ENCODE peak calls at places on chromosome 13, in six cellular contexts. One of them, this sample, is unnamed.

GRCh38 chr13:36101157-36101556 is 30.0 kb downstream of the DCLK1 start:
- DNase-seq in trophoblast cell: no peak
- DNase-seq in neuronal stem cell: no peak
- DNase-seq in H1: no peak
- DNase-seq in mesenchymal stem cell: no peak
- DNase-seq in IMR-90: no peak
- DNase-seq in this sample: no peak

GRCh38 chr13:23767806-23768205 is 121.4 kb downstream of the MIPEP start:
- DNase-seq in trophoblast cell: peak
- DNase-seq in H1: no peak
- DNase-seq in neuronal stem cell: no peak
- DNase-seq in mesenchymal stem cell: no peak
- DNase-seq in IMR-90: no peak
- DNase-seq in this sample: no peak

GRCh38 chr13:47800593-47800992 is 200.5 kb downstream of the SUCLA2 start:
- DNase-seq in IMR-90: no peak
- DNase-seq in neuronal stem cell: no peak
- DNase-seq in H1: no peak
- DNase-seq in trophoblast cell: no peak
- DNase-seq in mesenchymal stem cell: no peak
- DNase-seq in this sample: no peak

GRCh38 chr13:67147257-67148218 is 82.6 kb downstream of the PCDH9 start:
- DNase-seq in H1: no peak
- DNase-seq in mesenchymal stem cell: peak
- DNase-seq in neuronal stem cell: no peak
- DNase-seq in trophoblast cell: no peak
- DNase-seq in IMR-90: peak
- DNase-seq in this sample: no peak

GRCh38 chr13:70253834-70254233 is 145.6 kb upstream of the KLHL1 start:
- DNase-seq in neuronal stem cell: no peak
- DNase-seq in trophoblast cell: no peak
- DNase-seq in H1: no peak
- DNase-seq in IMR-90: no peak
- DNase-seq in mesenchymal stem cell: peak
- DNase-seq in this sample: no peak

GRCh38 chr13:68808456-68808855 is 1299.2 kb upstream of the ATXN8OS start:
- DNase-seq in trophoblast cell: no peak
- DNase-seq in IMR-90: no peak
- DNase-seq in neuronal stem cell: no peak
- DNase-seq in H1: no peak
- DNase-seq in mesenchymal stem cell: no peak
- DNase-seq in this sample: no peak

GRCh38 chr13:73932091-73932490 is 202.1 kb downstream of the KLF12 start:
- DNase-seq in neuronal stem cell: no peak
- DNase-seq in IMR-90: no peak
- DNase-seq in trophoblast cell: no peak
- DNase-seq in H1: no peak
- DNase-seq in mesenchymal stem cell: no peak
- DNase-seq in this sample: no peak

GRCh38 chr13:109819851-109820250 is 33.5 kb upstream of the IRS2 start:
- DNase-seq in mesenchymal stem cell: no peak
- DNase-seq in neuronal stem cell: no peak
- DNase-seq in H1: no peak
- DNase-seq in IMR-90: no peak
- DNase-seq in trophoblast cell: no peak
- DNase-seq in this sample: no peak

GRCh38 chr13:42215578-42216421 is 56.2 kb upstream of the AKAP11 start:
- DNase-seq in H1: no peak
- DNase-seq in IMR-90: peak
- DNase-seq in trophoblast cell: no peak
- DNase-seq in mesenchymal stem cell: peak
- DNase-seq in neuronal stem cell: peak
- DNase-seq in this sample: peak

GRCh38 chr13:100815476-100816046 is 141.0 kb upstream of the TMTC4 start:
- DNase-seq in trophoblast cell: no peak
- DNase-seq in neuronal stem cell: no peak
- DNase-seq in mesenchymal stem cell: no peak
- DNase-seq in H1: no peak
- DNase-seq in IMR-90: no peak
- DNase-seq in this sample: peak

GRCh38 chr13:46382224-46382623 is 4.8 kb downstream of the RUBCNL start:
- DNase-seq in trophoblast cell: no peak
- DNase-seq in H1: no peak
- DNase-seq in neuronal stem cell: no peak
- DNase-seq in mesenchymal stem cell: no peak
- DNase-seq in IMR-90: no peak
- DNase-seq in this sample: no peak

GRCh38 chr13:106284358-106284757 is 251.1 kb downstream of the EFNB2 start:
- DNase-seq in mesenchymal stem cell: peak
- DNase-seq in neuronal stem cell: no peak
- DNase-seq in IMR-90: peak
- DNase-seq in trophoblast cell: peak
- DNase-seq in H1: no peak
- DNase-seq in this sample: no peak

GRCh38 chr13:46149272-46150133 is 32.5 kb downstream of the LCP1 start:
- DNase-seq in trophoblast cell: peak
- DNase-seq in IMR-90: peak
- DNase-seq in H1: no peak
- DNase-seq in neuronal stem cell: no peak
- DNase-seq in mesenchymal stem cell: no peak
- DNase-seq in this sample: no peak

GRCh38 chr13:66461021-66461420 is 769.1 kb downstream of the PCDH9 start:
- DNase-seq in trophoblast cell: no peak
- DNase-seq in mesenchymal stem cell: no peak
- DNase-seq in neuronal stem cell: no peak
- DNase-seq in H1: no peak
- DNase-seq in IMR-90: peak
- DNase-seq in this sample: no peak

GRCh38 chr13:48858122-48858521 is 117.6 kb upstream of the FNDC3A start:
- DNase-seq in IMR-90: no peak
- DNase-seq in mesenchymal stem cell: no peak
- DNase-seq in H1: no peak
- DNase-seq in trophoblast cell: no peak
- DNase-seq in neuronal stem cell: no peak
- DNase-seq in this sample: no peak

GRCh38 chr13:32040689-32041088 is 9.1 kb downstream of the FRY start:
- DNase-seq in mesenchymal stem cell: no peak
- DNase-seq in IMR-90: peak
- DNase-seq in trophoblast cell: no peak
- DNase-seq in neuronal stem cell: no peak
- DNase-seq in H1: no peak
- DNase-seq in this sample: no peak

GRCh38 chr13:74132152-74132767 is 1.9 kb downstream of the KLF12 start:
- DNase-seq in trophoblast cell: no peak
- DNase-seq in H1: no peak
- DNase-seq in neuronal stem cell: no peak
- DNase-seq in mesenchymal stem cell: peak
- DNase-seq in IMR-90: peak
- DNase-seq in this sample: no peak

GRCh38 chr13:50156140-50156539 is 140.9 kb downstream of the KCNRG start:
- DNase-seq in H1: no peak
- DNase-seq in neuronal stem cell: no peak
- DNase-seq in trophoblast cell: no peak
- DNase-seq in IMR-90: peak
- DNase-seq in mesenchymal stem cell: peak
- DNase-seq in this sample: no peak

GRCh38 chr13:36275190-36276002 is 22.2 kb downstream of the CCDC169 start:
- DNase-seq in neuronal stem cell: peak
- DNase-seq in mesenchymal stem cell: peak
- DNase-seq in trophoblast cell: peak
- DNase-seq in IMR-90: peak
- DNase-seq in H1: no peak
- DNase-seq in this sample: no peak

GRCh38 chr13:30301827-30302226 is 5.5 kb downstream of the KATNAL1 start:
- DNase-seq in mesenchymal stem cell: no peak
- DNase-seq in IMR-90: no peak
- DNase-seq in H1: no peak
- DNase-seq in trophoblast cell: no peak
- DNase-seq in neuronal stem cell: no peak
- DNase-seq in this sample: no peak

GRCh38 chr13:98480915-98481510 is 95.9 kb downstream of the STK24 start:
- DNase-seq in trophoblast cell: no peak
- DNase-seq in IMR-90: peak
- DNase-seq in H1: no peak
- DNase-seq in mesenchymal stem cell: peak
- DNase-seq in neuronal stem cell: no peak
- DNase-seq in this sample: no peak

GRCh38 chr13:33144358-33144784 is 128.1 kb downstream of the KL start:
- DNase-seq in trophoblast cell: no peak
- DNase-seq in IMR-90: no peak
- DNase-seq in neuronal stem cell: no peak
- DNase-seq in H1: no peak
- DNase-seq in mesenchymal stem cell: no peak
- DNase-seq in this sample: no peak

GRCh38 chr13:107450931-107451330 is 764.4 kb downstream of the LIG4 start:
- DNase-seq in neuronal stem cell: no peak
- DNase-seq in H1: no peak
- DNase-seq in IMR-90: peak
- DNase-seq in mesenchymal stem cell: peak
- DNase-seq in trophoblast cell: no peak
- DNase-seq in this sample: no peak

GRCh38 chr13:26895081-26895807 is 134.7 kb upstream of the GPR12 start:
- DNase-seq in neuronal stem cell: no peak
- DNase-seq in H1: peak
- DNase-seq in trophoblast cell: no peak
- DNase-seq in IMR-90: no peak
- DNase-seq in mesenchymal stem cell: no peak
- DNase-seq in this sample: peak

GRCh38 chr13:30224732-30225131 is 82.6 kb downstream of the KATNAL1 start:
- DNase-seq in H1: no peak
- DNase-seq in mesenchymal stem cell: peak
- DNase-seq in trophoblast cell: no peak
- DNase-seq in neuronal stem cell: no peak
- DNase-seq in IMR-90: peak
- DNase-seq in this sample: no peak

GRCh38 chr13:24670927-24671326 is 9.3 kb upstream of the ATP12A start:
- DNase-seq in mesenchymal stem cell: peak
- DNase-seq in neuronal stem cell: peak
- DNase-seq in trophoblast cell: peak
- DNase-seq in IMR-90: no peak
- DNase-seq in H1: no peak
- DNase-seq in this sample: peak

GRCh38 chr13:25687622-25688225 is 315.9 kb downstream of the ATP8A2 start:
- DNase-seq in H1: no peak
- DNase-seq in neuronal stem cell: no peak
- DNase-seq in mesenchymal stem cell: no peak
- DNase-seq in trophoblast cell: no peak
- DNase-seq in IMR-90: no peak
- DNase-seq in this sample: no peak

GRCh38 chr13:111153977-111154332 is 38.8 kb downstream of the ARHGEF7 start:
- DNase-seq in trophoblast cell: peak
- DNase-seq in H1: no peak
- DNase-seq in IMR-90: no peak
- DNase-seq in mesenchymal stem cell: peak
- DNase-seq in neuronal stem cell: no peak
- DNase-seq in this sample: no peak
- H2AFZ ChIP-seq in trophoblast cell: peak
- H2AFZ ChIP-seq in H1: no peak
- H2AFZ ChIP-seq in IMR-90: peak
- H2AFZ ChIP-seq in mesenchymal stem cell: peak
- H2AFZ ChIP-seq in neuronal stem cell: peak
- H2AFZ ChIP-seq in this sample: no peak

DNA sequence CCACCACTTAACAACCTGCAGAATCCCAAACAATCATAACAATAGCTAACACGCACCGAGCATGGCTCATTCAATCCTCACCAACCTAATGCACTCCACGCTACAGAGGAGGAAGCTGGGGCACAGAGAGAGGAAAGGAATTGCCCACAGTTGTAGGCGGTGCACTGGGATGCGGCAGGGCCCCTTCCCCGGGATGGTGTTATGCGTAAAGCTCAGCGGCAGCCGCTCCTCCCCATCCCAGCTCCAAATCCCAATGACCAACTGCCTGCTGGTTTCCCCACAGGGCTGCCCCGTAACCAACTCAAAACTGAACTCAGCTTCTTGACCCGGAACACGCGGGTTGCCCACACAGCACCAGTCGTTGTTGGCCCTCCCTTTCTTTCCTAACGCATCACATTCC is 42.2 kb downstream of the SERP2 start:
- DNase-seq in neuronal stem cell: no peak
- DNase-seq in IMR-90: no peak
- DNase-seq in H1: no peak
- DNase-seq in mesenchymal stem cell: no peak
- DNase-seq in trophoblast cell: no peak
- DNase-seq in this sample: peak
- H2AK5ac ChIP-seq in neuronal stem cell: no peak
- H2AK5ac ChIP-seq in IMR-90: no peak
- H2AK5ac ChIP-seq in H1: no peak
- H2AK5ac ChIP-seq in mesenchymal stem cell: no peak
- H2AK5ac ChIP-seq in trophoblast cell: no peak
- H2AK5ac ChIP-seq in this sample: no peak

DNA sequence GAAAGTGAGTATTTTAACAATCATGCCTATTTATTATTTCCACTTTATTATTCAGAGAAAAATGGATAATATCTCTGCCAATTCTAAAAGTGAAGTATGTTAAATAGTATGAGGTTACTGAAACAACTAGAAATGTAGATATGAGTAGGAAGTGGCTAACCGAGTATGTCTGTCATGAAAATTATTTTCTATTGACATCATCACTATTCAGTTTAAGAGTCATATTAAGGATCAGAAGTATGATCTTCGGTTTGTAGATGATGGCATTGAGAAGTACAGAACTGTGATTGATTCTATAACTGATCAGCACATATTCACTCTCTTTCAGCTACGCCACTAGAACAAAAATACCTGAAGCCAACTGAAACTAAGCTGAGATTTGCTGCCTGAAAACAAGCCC is 146.4 kb upstream of the SLITRK5 start:
- DNase-seq in IMR-90: no peak
- DNase-seq in mesenchymal stem cell: no peak
- DNase-seq in neuronal stem cell: no peak
- DNase-seq in trophoblast cell: no peak
- DNase-seq in H1: no peak
- DNase-seq in this sample: no peak
- H2AFZ ChIP-seq in IMR-90: no peak
- H2AFZ ChIP-seq in mesenchymal stem cell: no peak
- H2AFZ ChIP-seq in neuronal stem cell: no peak
- H2AFZ ChIP-seq in trophoblast cell: no peak
- H2AFZ ChIP-seq in H1: no peak
- H2AFZ ChIP-seq in this sample: no peak

DNA sequence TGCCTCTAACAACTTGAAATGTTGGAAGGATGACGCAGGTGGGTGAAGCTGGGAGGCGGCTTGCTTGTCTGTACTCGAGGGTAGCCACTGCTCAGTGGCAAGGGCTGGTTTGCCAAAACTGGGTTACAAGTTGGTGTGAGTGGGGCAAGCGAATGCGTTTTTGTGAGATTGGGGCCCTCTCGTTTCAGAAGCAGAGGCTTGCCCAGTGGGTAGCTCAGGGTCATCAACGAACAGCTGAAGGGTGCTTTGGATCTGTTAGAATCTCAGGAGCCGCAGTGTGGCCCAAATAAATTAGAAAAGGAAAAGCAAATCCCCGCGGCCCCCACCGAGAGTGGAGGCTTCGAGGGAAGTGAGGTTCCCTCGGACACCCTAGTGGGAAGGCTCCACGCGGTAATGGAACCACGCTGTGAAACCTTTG is 7.3 kb downstream of the ATP4B start:
- DNase-seq in H1: no peak
- DNase-seq in IMR-90: no peak
- DNase-seq in trophoblast cell: no peak
- DNase-seq in neuronal stem cell: no peak
- DNase-seq in mesenchymal stem cell: no peak
- DNase-seq in this sample: no peak
- H2AK5ac ChIP-seq in H1: no peak
- H2AK5ac ChIP-seq in IMR-90: no peak
- H2AK5ac ChIP-seq in trophoblast cell: no peak
- H2AK5ac ChIP-seq in neuronal stem cell: no peak
- H2AK5ac ChIP-seq in mesenchymal stem cell: no peak
- H2AK5ac ChIP-seq in this sample: no peak

This sample was measured in H9.